ENCODE peak calls at places on chromosomes 16 and 17, in nine cellular contexts. X is iPS-NIHi11; I is effector CD8-positive, alpha-beta T cell; R is ELR; D is mesothelial cell of epicardium; J is NCI-H69; E is SHP77 treated with DMSO at 0.1 percent for 48 hours; N is CD4-positive, alpha-beta T cell; V is NCI-H510A. T is an unnamed sample.
A peak's percentile ranks its signal among the peaks of the same experiment; 100 is the strongest.

GRCh38 chr17:68649324-68649723 is 48.2 kb upstream of the FAM20A start:
- DNase-seq in X (no peak), I (no peak), R (no peak), D (no peak), J (no peak), E (no peak), N (no peak), V (no peak), T (no peak)

GRCh38 chr16:52552643-52553042 is 5.7 kb upstream of the TOX3 start:
- DNase-seq in X (no peak), I (no peak), R (no peak), D (no peak), J (peak; percentile 87), E (peak; percentile 94), N (no peak), V (peak; percentile 73), T (no peak)

GRCh38 chr17:40084477-40084876 is 15.9 kb downstream of the NR1D1 start:
- DNase-seq in X (no peak), I (no peak), R (no peak), D (no peak), J (no peak), E (no peak), N (no peak), V (no peak), T (no peak)

GRCh38 chr17:56125830-56126819 is 27.1 kb upstream of the ANKFN1 start:
- DNase-seq in X (peak; percentile 37), I (no peak), R (peak; percentile 84), D (no peak), J (peak; percentile 46), E (no peak), N (no peak), V (no peak), T (no peak)

GRCh38 chr16:68961778-68962402 is 118.6 kb downstream of the TANGO6 start:
- DNase-seq in X (no peak), I (no peak), R (no peak), D (no peak), J (no peak), E (no peak), N (no peak), V (no peak), T (no peak)

GRCh38 chr17:31534223-31534888 is 142.9 kb downstream of the RAB11FIP4 start:
- DNase-seq in X (no peak), I (no peak), R (no peak), D (no peak), J (no peak), E (no peak), N (no peak), V (no peak), T (no peak)

GRCh38 chr17:69012895-69013805 is 47.6 kb downstream of the ABCA9 start:
- DNase-seq in X (no peak), I (no peak), R (peak; percentile 62), D (no peak), J (no peak), E (no peak), N (no peak), V (no peak), T (no peak)

GRCh38 chr17:62751350-62751691 is 56.8 kb downstream of the MARCHF10 start:
- DNase-seq in X (no peak), I (no peak), R (no peak), D (no peak), J (no peak), E (no peak), N (no peak), V (no peak), T (no peak)

GRCh38 chr16:85699224-85699558 is 10.4 kb upstream of the GINS2 start:
- DNase-seq in X (peak; percentile 66), I (no peak), R (no peak), D (no peak), J (no peak), E (no peak), N (no peak), V (no peak), T (no peak)

GRCh38 chr17:81509687-81510523 is 2.7 kb downstream of the ACTG1 start:
- DNase-seq in X (no peak), I (no peak), R (peak; percentile 57), D (no peak), J (no peak), E (no peak), N (no peak), V (no peak), T (no peak)

GRCh38 chr17:81094224-81094743 is 59.3 kb downstream of the BAIAP2 start:
- DNase-seq in X (no peak), I (no peak), R (no peak), D (no peak), J (peak; percentile 57), E (no peak), N (no peak), V (no peak), T (no peak)

GRCh38 chr17:62705116-62705515 is 77.6 kb downstream of the MRC2 start:
- DNase-seq in X (no peak), I (no peak), R (no peak), D (no peak), J (no peak), E (no peak), N (no peak), V (no peak), T (no peak)

GRCh38 chr16:25064967-25065366 is 46.6 kb upstream of the LCMT1 start:
- DNase-seq in X (no peak), I (no peak), R (no peak), D (no peak), J (no peak), E (no peak), N (no peak), V (no peak), T (no peak)

GRCh38 chr16:52570495-52571091 is 23.6 kb upstream of the TOX3 start:
- DNase-seq in X (no peak), I (no peak), R (no peak), D (no peak), J (no peak), E (no peak), N (no peak), V (no peak), T (no peak)

GRCh38 chr17:50527155-50527762 is 5.3 kb upstream of the EPN3 start:
- DNase-seq in X (no peak), I (no peak), R (no peak), D (no peak), J (peak; percentile 67), E (no peak), N (no peak), V (no peak), T (no peak)

GRCh38 chr16:70730016-70730415 is 44.2 kb upstream of the MTSS2 start:
- DNase-seq in X (no peak), I (no peak), R (no peak), D (no peak), J (no peak), E (no peak), N (no peak), V (no peak), T (no peak)

GRCh38 chr17:1754430-1755112 is 7.3 kb upstream of the SERPINF1 start:
- DNase-seq in X (no peak), I (no peak), R (no peak), D (no peak), J (no peak), E (no peak), N (no peak), V (no peak), T (no peak)